ENCODE peak calls at places on chromosomes 16 and 17, in seven cellular contexts. D is thoracic aorta, A is AG04449, L is fibroblast of pulmonary artery, E is fibroblast of villous mesenchyme, S is tibial nerve, G is ovary. C is an unnamed sample.
A peak's percentile ranks its signal among the peaks of the same experiment; 100 is the strongest.

GRCh38 chr16:78478267-78478821 is 378.9 kb downstream of the WWOX start:
- DNase-seq in A (no peak), D (no peak), G (no peak), E (no peak), L (no peak), S (no peak), C (no peak)

GRCh38 chr17:1073241-1073962 is 76.5 kb downstream of the TIMM22 start:
- DNase-seq in L (no peak), D (no peak), G (no peak), E (no peak), A (no peak), S (no peak), C (no peak)

GRCh38 chr17:41957058-41957868 is 9.3 kb upstream of the CNP start:
- DNase-seq in E (peak; percentile 82), L (peak; percentile 70), G (no peak), S (no peak), D (no peak), A (no peak), C (no peak)

GRCh38 chr17:80123791-80124190 is 22.4 kb downstream of the GAA start:
- DNase-seq in A (no peak), S (no peak), E (no peak), L (peak; percentile 48), G (no peak), D (no peak), C (no peak)

GRCh38 chr16:55433535-55433934 is 45.5 kb upstream of the MMP2 start:
- DNase-seq in S (no peak), A (no peak), L (no peak), G (no peak), E (no peak), D (no peak), C (no peak)

GRCh38 chr16:66287416-66287815 is 79.1 kb upstream of the CDH5 start:
- DNase-seq in E (no peak), L (no peak), S (no peak), A (no peak), G (no peak), D (no peak), C (no peak)

GRCh38 chr17:27958708-27959381 is 65.7 kb upstream of the LYRM9 start:
- DNase-seq in A (no peak), S (no peak), E (no peak), L (no peak), D (no peak), G (no peak), C (no peak)

GRCh38 chr17:13024526-13025263 is 6.9 kb upstream of the ELAC2 start:
- DNase-seq in E (peak; percentile 58), D (no peak), A (no peak), L (peak; percentile 67), S (peak; percentile 51), G (peak; percentile 73), C (no peak)

GRCh38 chr17:17050346-17051345 is 8.4 kb downstream of the MPRIP start:
- DNase-seq in A (no peak), D (no peak), G (no peak), E (no peak), L (no peak), S (no peak), C (no peak)

GRCh38 chr17:79831367-79832210 is 7.7 kb downstream of the CBX4 start:
- DNase-seq in D (no peak), S (peak; percentile 71), E (peak; percentile 50), A (no peak), G (peak; percentile 81), L (peak; percentile 38), C (peak; percentile 92)

GRCh38 chr16:87463722-87464690 is 28.8 kb downstream of the ZCCHC14 start:
- DNase-seq in L (peak; percentile 86), G (peak; percentile 42), A (no peak), E (no peak), S (peak; percentile 44), D (no peak), C (no peak)

GRCh38 chr16:56119138-56119537 is 72.2 kb upstream of the GNAO1 start:
- DNase-seq in G (no peak), L (no peak), E (no peak), A (no peak), D (no peak), S (no peak), C (no peak)

GRCh38 chr17:71516149-71516548 is 604.7 kb upstream of the SOX9 start:
- DNase-seq in E (no peak), G (no peak), S (no peak), D (no peak), L (no peak), A (no peak), C (no peak)

GRCh38 chr16:86363836-86364618 is 146.3 kb upstream of the FOXF1 start:
- DNase-seq in L (no peak), G (no peak), E (peak; percentile 58), S (no peak), D (no peak), A (no peak), C (no peak)

GRCh38 chr16:361341-361871 is 8.9 kb upstream of the AXIN1 start:
- DNase-seq in E (no peak), A (no peak), G (no peak), S (no peak), L (no peak), D (no peak), C (no peak)

GRCh38 chr17:45722161-45722560 is 62.0 kb upstream of the CRHR1 start:
- DNase-seq in S (no peak), A (no peak), E (peak; percentile 17), G (no peak), L (no peak), D (no peak), C (peak; percentile 6)

GRCh38 chr17:29720471-29720990 is 97.8 kb upstream of the CORO6 start:
- DNase-seq in A (no peak), E (no peak), L (no peak), D (no peak), S (no peak), G (no peak), C (no peak)

DNA sequence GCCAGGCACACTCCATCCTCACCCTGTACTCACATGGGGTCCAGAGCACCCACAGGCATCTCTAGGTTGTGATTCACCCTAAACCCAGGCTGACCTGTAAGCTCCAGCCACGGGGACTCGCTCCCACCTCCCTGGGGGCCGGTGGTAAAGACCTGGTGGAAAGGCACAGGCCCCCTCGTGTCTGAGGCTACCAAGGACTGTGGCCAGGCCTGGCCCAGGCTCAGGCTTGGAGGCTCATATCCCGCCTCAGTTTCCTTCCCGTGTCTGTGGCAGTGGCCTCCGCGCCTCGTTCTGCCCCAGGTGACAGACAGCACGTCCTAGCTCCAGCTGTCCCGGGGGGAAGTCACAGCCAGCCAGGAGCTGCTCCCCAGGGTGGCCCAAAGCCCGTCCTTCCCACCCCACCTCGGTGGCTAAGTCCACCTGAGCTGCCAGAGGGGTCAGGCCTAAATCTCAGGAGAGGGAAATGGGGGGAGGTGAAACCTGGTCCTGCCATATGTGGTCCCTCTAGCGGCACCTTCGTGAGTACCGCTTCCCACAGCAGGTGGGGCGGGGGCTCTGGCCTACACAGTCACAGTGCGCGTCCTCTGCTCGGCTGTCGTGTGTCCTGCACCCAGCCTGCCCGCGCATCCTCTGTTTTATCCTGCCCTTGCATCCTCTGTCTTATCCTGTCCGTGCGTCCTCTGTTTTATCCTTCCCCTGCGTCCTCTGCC is 12.6 kb downstream of the CDH15 start:
- DNase-seq in E (no peak), G (no peak), L (no peak), A (no peak), D (no peak), S (no peak), C (no peak)
- TF ChIP-seq CTCF in E (no peak), G (no peak), L (no peak), A (no peak), D (no peak), S (no peak), C (no peak)

GRCh38 chr16:58345574-58346354 is 46.5 kb upstream of the GINS3 start:
- DNase-seq in A (no peak), S (no peak), D (no peak), E (no peak), G (no peak), L (peak; percentile 7), C (no peak)

GRCh38 chr16:58346831-58347371 is 45.4 kb upstream of the GINS3 start:
- DNase-seq in S (no peak), A (no peak), L (no peak), D (no peak), E (no peak), G (no peak), C (no peak)

GRCh38 chr16:58352690-58353089 is 39.6 kb upstream of the GINS3 start:
- DNase-seq in G (no peak), D (no peak), A (no peak), L (no peak), E (no peak), S (no peak), C (no peak)

DNA sequence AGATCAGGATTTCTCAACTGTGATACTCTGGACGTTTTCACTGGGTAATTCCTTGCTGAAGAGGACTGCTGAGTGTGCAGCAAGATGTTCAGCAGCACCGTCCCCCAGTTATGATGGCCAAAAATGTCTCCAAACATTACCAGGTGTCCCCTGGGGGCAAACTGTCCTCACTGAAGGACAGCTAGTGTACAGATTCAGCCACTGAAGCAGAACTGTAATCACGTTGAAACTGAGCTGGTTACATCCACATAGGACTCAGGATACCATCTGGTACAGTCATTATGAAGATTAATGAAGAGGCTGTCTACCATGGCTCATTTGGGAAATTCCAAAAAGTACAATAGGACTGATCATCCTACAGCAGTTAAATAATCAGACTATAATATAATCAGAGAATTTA is 43.3 kb upstream of the GINS3 start:
- DNase-seq in D (no peak), A (no peak), S (no peak), G (no peak), E (no peak), L (no peak), C (no peak)
- TF ChIP-seq CTCF in D (no peak), A (no peak), S (no peak), G (no peak), E (no peak), L (no peak), C (no peak)

GRCh38 chr17:55926276-55926995 is 175.6 kb downstream of the PCTP start:
- DNase-seq in A (no peak), E (no peak), L (no peak), G (no peak), S (no peak), D (no peak), C (no peak)
- TF ChIP-seq CTCF in A (no peak), E (no peak), L (no peak), G (no peak), S (no peak), D (no peak), C (no peak)

GRCh38 chr17:8576895-8577294 is 53.6 kb downstream of the MYH10 start:
- DNase-seq in L (no peak), G (no peak), S (no peak), D (no peak), E (no peak), A (no peak), C (no peak)

GRCh38 chr17:8574687-8575086 is 55.8 kb downstream of the MYH10 start:
- DNase-seq in E (peak; percentile 32), A (no peak), D (no peak), G (no peak), L (peak; percentile 43), S (no peak), C (no peak)

GRCh38 chr17:8577868-8578267 is 52.7 kb downstream of the MYH10 start:
- DNase-seq in D (no peak), S (no peak), A (no peak), G (no peak), E (no peak), L (no peak), C (no peak)

DNA sequence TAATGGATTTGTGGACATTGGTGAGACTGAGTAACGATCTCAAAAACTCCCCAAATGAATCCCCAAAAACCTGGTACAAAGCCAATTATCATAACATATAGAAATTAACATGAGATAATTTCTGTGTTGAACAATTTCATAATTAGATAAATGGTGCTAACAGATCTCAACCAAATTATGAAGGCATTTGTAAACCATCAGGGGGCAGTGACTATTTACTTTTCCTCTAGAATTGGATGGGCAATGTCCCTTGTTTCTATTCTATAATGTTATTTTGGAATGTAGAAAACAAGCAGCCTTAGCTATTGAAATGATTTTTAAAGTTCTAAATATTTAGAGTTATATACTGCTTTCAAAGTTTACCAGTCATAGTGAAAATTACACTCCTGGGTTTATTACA is 57.8 kb downstream of the MYH10 start:
- DNase-seq in E (peak; percentile 19), D (no peak), A (no peak), G (no peak), S (no peak), L (peak; percentile 44), C (no peak)
- TF ChIP-seq CTCF in E (peak; percentile 22), D (no peak), A (no peak), G (no peak), S (no peak), L (peak; percentile 42), C (peak; percentile 35)